ENCODE peak calls at places on chromosome 6, in ten cellular contexts. K is amniotic stem cell; C is activated effector memory CD4-positive, alpha-beta T cell treated with anti-CD3 and anti-CD28 coated beads, Interleukin-2, amount 50 U/mL, for 16 hours; I is ELF-1; E is choroid plexus epithelial cell; J is stomach; S is Calu3; V is kidney tubule cell; N is A172; W is HepG2. B is an unnamed sample.

GRCh38 chr6:43995137-43995536 is 132.1 kb downstream of the MRPL14 start:
- DNase-seq in I (no peak), V (no peak), S (no peak), E (no peak), J (no peak), N (no peak), K (no peak), W (no peak), C (peak; percentile 38), B (no peak)

GRCh38 chr6:17730078-17730704 is 23.5 kb upstream of the NUP153 start:
- DNase-seq in S (no peak), E (no peak), W (no peak), I (no peak), J (no peak), V (no peak), C (no peak), N (no peak), K (no peak), B (no peak)

GRCh38 chr6:153790881-153791473 is 248.1 kb upstream of the OPRM1 start:
- DNase-seq in V (no peak), C (no peak), J (no peak), W (peak; percentile 37), E (peak; percentile 65), S (no peak), N (peak; percentile 20), I (peak; percentile 53), K (no peak), B (peak; percentile 14)

GRCh38 chr6:17193376-17193775 is 87.8 kb upstream of the RBM24 start:
- DNase-seq in J (no peak), I (no peak), W (no peak), E (no peak), C (no peak), K (no peak), V (no peak), S (no peak), N (no peak), B (no peak)

GRCh38 chr6:117137711-117138110 is 127.6 kb upstream of the VGLL2 start:
- DNase-seq in K (no peak), S (no peak), E (no peak), C (no peak), W (no peak), J (no peak), V (no peak), I (no peak), N (no peak), B (no peak)

GRCh38 chr6:18226451-18226850 is 37.9 kb downstream of the DEK start:
- DNase-seq in I (peak; percentile 88), N (no peak), V (peak; percentile 68), S (no peak), E (peak; percentile 60), W (no peak), C (no peak), J (no peak), K (peak; percentile 63), B (no peak)

GRCh38 chr6:21891065-21891464 is 297.5 kb downstream of the SOX4 start:
- DNase-seq in N (no peak), E (no peak), K (no peak), J (no peak), I (peak; percentile 18), V (no peak), W (no peak), C (no peak), S (no peak), B (no peak)

GRCh38 chr6:161677188-161677587 is 403.3 kb upstream of the AGPAT4 start:
- DNase-seq in C (no peak), S (no peak), V (no peak), N (no peak), K (no peak), J (no peak), E (no peak), W (no peak), I (no peak), B (no peak)

GRCh38 chr6:140485740-140486467 is 1111.5 kb upstream of the CITED2 start:
- DNase-seq in K (peak; percentile 82), C (no peak), V (peak; percentile 91), I (no peak), J (peak; percentile 40), W (no peak), S (peak; percentile 21), N (peak; percentile 84), E (peak; percentile 96), B (peak; percentile 82)

GRCh38 chr6:7050911-7051779 is 56.6 kb upstream of the RREB1 start:
- DNase-seq in C (peak; percentile 75), I (peak; percentile 82), N (peak; percentile 70), K (no peak), J (peak; percentile 75), W (no peak), S (peak; percentile 63), V (peak; percentile 94), E (peak; percentile 73), B (peak; percentile 73)

B was measured in Caki2.